ENCODE peak calls at places on chromosomes 6 and 20, in six cellular contexts. One of them, this sample, is unnamed.

GRCh38 chr20:23659989-23660837 is 22.5 kb upstream of the CST3 start:
- DNase-seq in lung: no peak
- DNase-seq in stimulated activated effector memory CD8-positive, alpha-beta T cell treated with anti-CD3 and anti-CD28 coated beads, Interleukin-12 subunit alpha, Interleukin-12 subunit beta, amount 100 ng/mL, for 72 hours: no peak
- DNase-seq in anterior cingulate cortex: no peak
- DNase-seq in GM12865: no peak
- DNase-seq in astrocyte of the hippocampus: no peak
- DNase-seq in this sample: no peak

GRCh38 chr6:95431637-95432228 is 145.6 kb upstream of the MANEA start:
- DNase-seq in astrocyte of the hippocampus: peak
- DNase-seq in stimulated activated effector memory CD8-positive, alpha-beta T cell treated with anti-CD3 and anti-CD28 coated beads, Interleukin-12 subunit alpha, Interleukin-12 subunit beta, amount 100 ng/mL, for 72 hours: no peak
- DNase-seq in lung: no peak
- DNase-seq in anterior cingulate cortex: no peak
- DNase-seq in GM12865: peak
- DNase-seq in this sample: no peak

GRCh38 chr20:56439784-56440291 is 27.8 kb downstream of the CASS4 start:
- DNase-seq in astrocyte of the hippocampus: peak
- DNase-seq in GM12865: no peak
- DNase-seq in lung: peak
- DNase-seq in stimulated activated effector memory CD8-positive, alpha-beta T cell treated with anti-CD3 and anti-CD28 coated beads, Interleukin-12 subunit alpha, Interleukin-12 subunit beta, amount 100 ng/mL, for 72 hours: no peak
- DNase-seq in anterior cingulate cortex: no peak
- DNase-seq in this sample: no peak

GRCh38 chr6:47391675-47392074 is 82.0 kb upstream of the TNFRSF21 start:
- DNase-seq in astrocyte of the hippocampus: no peak
- DNase-seq in anterior cingulate cortex: no peak
- DNase-seq in GM12865: no peak
- DNase-seq in lung: no peak
- DNase-seq in stimulated activated effector memory CD8-positive, alpha-beta T cell treated with anti-CD3 and anti-CD28 coated beads, Interleukin-12 subunit alpha, Interleukin-12 subunit beta, amount 100 ng/mL, for 72 hours: no peak
- DNase-seq in this sample: no peak

GRCh38 chr20:53943522-53944291 is 126.7 kb downstream of the BCAS1 start:
- DNase-seq in anterior cingulate cortex: no peak
- DNase-seq in GM12865: peak
- DNase-seq in stimulated activated effector memory CD8-positive, alpha-beta T cell treated with anti-CD3 and anti-CD28 coated beads, Interleukin-12 subunit alpha, Interleukin-12 subunit beta, amount 100 ng/mL, for 72 hours: no peak
- DNase-seq in lung: no peak
- DNase-seq in astrocyte of the hippocampus: peak
- DNase-seq in this sample: no peak

GRCh38 chr20:40689100-40689942 is at the start of gene MAFB:
- DNase-seq in astrocyte of the hippocampus: peak
- DNase-seq in lung: peak
- DNase-seq in stimulated activated effector memory CD8-positive, alpha-beta T cell treated with anti-CD3 and anti-CD28 coated beads, Interleukin-12 subunit alpha, Interleukin-12 subunit beta, amount 100 ng/mL, for 72 hours: peak
- DNase-seq in anterior cingulate cortex: peak
- DNase-seq in GM12865: peak
- DNase-seq in this sample: peak

GRCh38 chr6:63352587-63353281 is 33.0 kb upstream of the LGSN start:
- DNase-seq in stimulated activated effector memory CD8-positive, alpha-beta T cell treated with anti-CD3 and anti-CD28 coated beads, Interleukin-12 subunit alpha, Interleukin-12 subunit beta, amount 100 ng/mL, for 72 hours: no peak
- DNase-seq in GM12865: peak
- DNase-seq in lung: peak
- DNase-seq in astrocyte of the hippocampus: peak
- DNase-seq in anterior cingulate cortex: no peak
- DNase-seq in this sample: no peak

GRCh38 chr6:31180500-31180899 is 10.0 kb upstream of the POU5F1 start:
- DNase-seq in lung: peak
- DNase-seq in stimulated activated effector memory CD8-positive, alpha-beta T cell treated with anti-CD3 and anti-CD28 coated beads, Interleukin-12 subunit alpha, Interleukin-12 subunit beta, amount 100 ng/mL, for 72 hours: peak
- DNase-seq in anterior cingulate cortex: no peak
- DNase-seq in astrocyte of the hippocampus: no peak
- DNase-seq in GM12865: no peak
- DNase-seq in this sample: no peak

GRCh38 chr6:7146079-7146828 is 38.5 kb downstream of the RREB1 start:
- DNase-seq in stimulated activated effector memory CD8-positive, alpha-beta T cell treated with anti-CD3 and anti-CD28 coated beads, Interleukin-12 subunit alpha, Interleukin-12 subunit beta, amount 100 ng/mL, for 72 hours: no peak
- DNase-seq in GM12865: peak
- DNase-seq in lung: peak
- DNase-seq in anterior cingulate cortex: no peak
- DNase-seq in astrocyte of the hippocampus: peak
- DNase-seq in this sample: no peak

GRCh38 chr6:52310932-52311331 is 26.4 kb upstream of the MCM3 start:
- DNase-seq in lung: no peak
- DNase-seq in anterior cingulate cortex: no peak
- DNase-seq in stimulated activated effector memory CD8-positive, alpha-beta T cell treated with anti-CD3 and anti-CD28 coated beads, Interleukin-12 subunit alpha, Interleukin-12 subunit beta, amount 100 ng/mL, for 72 hours: no peak
- DNase-seq in GM12865: no peak
- DNase-seq in astrocyte of the hippocampus: no peak
- DNase-seq in this sample: no peak

GRCh38 chr6:2748183-2748582 is 2.5 kb downstream of the MYLK4 start:
- DNase-seq in astrocyte of the hippocampus: no peak
- DNase-seq in lung: no peak
- DNase-seq in stimulated activated effector memory CD8-positive, alpha-beta T cell treated with anti-CD3 and anti-CD28 coated beads, Interleukin-12 subunit alpha, Interleukin-12 subunit beta, amount 100 ng/mL, for 72 hours: no peak
- DNase-seq in anterior cingulate cortex: no peak
- DNase-seq in GM12865: no peak
- DNase-seq in this sample: no peak

GRCh38 chr6:150229775-150230561 is 87.1 kb downstream of the PPP1R14C start:
- DNase-seq in anterior cingulate cortex: no peak
- DNase-seq in lung: no peak
- DNase-seq in GM12865: no peak
- DNase-seq in astrocyte of the hippocampus: peak
- DNase-seq in stimulated activated effector memory CD8-positive, alpha-beta T cell treated with anti-CD3 and anti-CD28 coated beads, Interleukin-12 subunit alpha, Interleukin-12 subunit beta, amount 100 ng/mL, for 72 hours: no peak
- DNase-seq in this sample: no peak

GRCh38 chr6:27617700-27618689 is 145.1 kb upstream of the ZNF184 start:
- DNase-seq in GM12865: peak
- DNase-seq in stimulated activated effector memory CD8-positive, alpha-beta T cell treated with anti-CD3 and anti-CD28 coated beads, Interleukin-12 subunit alpha, Interleukin-12 subunit beta, amount 100 ng/mL, for 72 hours: no peak
- DNase-seq in astrocyte of the hippocampus: peak
- DNase-seq in lung: no peak
- DNase-seq in anterior cingulate cortex: no peak
- DNase-seq in this sample: no peak

GRCh38 chr20:43404880-43405279 is 52.8 kb upstream of the SRSF6 start:
- DNase-seq in anterior cingulate cortex: no peak
- DNase-seq in astrocyte of the hippocampus: no peak
- DNase-seq in GM12865: peak
- DNase-seq in lung: peak
- DNase-seq in stimulated activated effector memory CD8-positive, alpha-beta T cell treated with anti-CD3 and anti-CD28 coated beads, Interleukin-12 subunit alpha, Interleukin-12 subunit beta, amount 100 ng/mL, for 72 hours: no peak
- DNase-seq in this sample: no peak

GRCh38 chr20:24492031-24492607 is 22.7 kb downstream of the SYNDIG1 start:
- DNase-seq in anterior cingulate cortex: no peak
- DNase-seq in stimulated activated effector memory CD8-positive, alpha-beta T cell treated with anti-CD3 and anti-CD28 coated beads, Interleukin-12 subunit alpha, Interleukin-12 subunit beta, amount 100 ng/mL, for 72 hours: no peak
- DNase-seq in lung: no peak
- DNase-seq in astrocyte of the hippocampus: no peak
- DNase-seq in GM12865: no peak
- DNase-seq in this sample: no peak

GRCh38 chr20:46973801-46974200 is 79.2 kb downstream of the EYA2 start:
- DNase-seq in astrocyte of the hippocampus: no peak
- DNase-seq in GM12865: no peak
- DNase-seq in lung: no peak
- DNase-seq in stimulated activated effector memory CD8-positive, alpha-beta T cell treated with anti-CD3 and anti-CD28 coated beads, Interleukin-12 subunit alpha, Interleukin-12 subunit beta, amount 100 ng/mL, for 72 hours: no peak
- DNase-seq in anterior cingulate cortex: no peak
- DNase-seq in this sample: no peak

GRCh38 chr20:21102691-21103311 is 3.4 kb downstream of the LINC00237 start:
- DNase-seq in lung: peak
- DNase-seq in anterior cingulate cortex: peak
- DNase-seq in stimulated activated effector memory CD8-positive, alpha-beta T cell treated with anti-CD3 and anti-CD28 coated beads, Interleukin-12 subunit alpha, Interleukin-12 subunit beta, amount 100 ng/mL, for 72 hours: peak
- DNase-seq in astrocyte of the hippocampus: peak
- DNase-seq in GM12865: peak
- DNase-seq in this sample: peak

GRCh38 chr20:55160996-55161395 is 685.6 kb downstream of the DOK5 start:
- DNase-seq in astrocyte of the hippocampus: peak
- DNase-seq in GM12865: no peak
- DNase-seq in anterior cingulate cortex: no peak
- DNase-seq in lung: no peak
- DNase-seq in stimulated activated effector memory CD8-positive, alpha-beta T cell treated with anti-CD3 and anti-CD28 coated beads, Interleukin-12 subunit alpha, Interleukin-12 subunit beta, amount 100 ng/mL, for 72 hours: no peak
- DNase-seq in this sample: no peak

GRCh38 chr6:158006821-158007570 is 25.3 kb downstream of the SYNJ2 start:
- DNase-seq in lung: no peak
- DNase-seq in anterior cingulate cortex: no peak
- DNase-seq in stimulated activated effector memory CD8-positive, alpha-beta T cell treated with anti-CD3 and anti-CD28 coated beads, Interleukin-12 subunit alpha, Interleukin-12 subunit beta, amount 100 ng/mL, for 72 hours: no peak
- DNase-seq in astrocyte of the hippocampus: no peak
- DNase-seq in GM12865: no peak
- DNase-seq in this sample: no peak

GRCh38 chr20:6162239-6162638 is 39.4 kb upstream of the FERMT1 start:
- DNase-seq in astrocyte of the hippocampus: peak
- DNase-seq in lung: no peak
- DNase-seq in GM12865: no peak
- DNase-seq in stimulated activated effector memory CD8-positive, alpha-beta T cell treated with anti-CD3 and anti-CD28 coated beads, Interleukin-12 subunit alpha, Interleukin-12 subunit beta, amount 100 ng/mL, for 72 hours: no peak
- DNase-seq in anterior cingulate cortex: no peak
- DNase-seq in this sample: no peak

GRCh38 chr6:137217801-137218472 is 1.2 kb downstream of the IFNGR1 start:
- DNase-seq in lung: no peak
- DNase-seq in stimulated activated effector memory CD8-positive, alpha-beta T cell treated with anti-CD3 and anti-CD28 coated beads, Interleukin-12 subunit alpha, Interleukin-12 subunit beta, amount 100 ng/mL, for 72 hours: no peak
- DNase-seq in astrocyte of the hippocampus: no peak
- DNase-seq in GM12865: peak
- DNase-seq in anterior cingulate cortex: no peak
- DNase-seq in this sample: no peak

GRCh38 chr6:52697903-52698302 is 27.0 kb downstream of the TMEM14A start:
- DNase-seq in astrocyte of the hippocampus: no peak
- DNase-seq in stimulated activated effector memory CD8-positive, alpha-beta T cell treated with anti-CD3 and anti-CD28 coated beads, Interleukin-12 subunit alpha, Interleukin-12 subunit beta, amount 100 ng/mL, for 72 hours: no peak
- DNase-seq in anterior cingulate cortex: no peak
- DNase-seq in GM12865: no peak
- DNase-seq in lung: no peak
- DNase-seq in this sample: no peak

This sample was measured in activated B cell treated with CpG ODN at 0.5 μM for 24 hours.